ENCODE peak calls at places on chromosomes 6 and 20, in four cellular contexts. T is heart left ventricle, S is AG04450, Q is Panc1. P is an unnamed sample.

GRCh38 chr6:3075522-3076113 is 7.3 kb downstream of the RIPK1 start:
- DNase-seq in T (no peak), S (no peak), Q (no peak), P (no peak)

GRCh38 chr6:109527989-109528388 is 45.0 kb upstream of the ZBTB24 start:
- DNase-seq in Q (no peak), T (no peak), S (no peak), P (no peak)

GRCh38 chr6:142833054-142833453 is 111.9 kb downstream of the HIVEP2 start:
- DNase-seq in T (no peak), S (peak), Q (peak), P (no peak)

GRCh38 chr6:87066449-87067288 is 28.2 kb downstream of the CGA start:
- DNase-seq in T (peak), S (peak), Q (peak), P (peak)

GRCh38 chr20:4157516-4157915 is 142.2 kb upstream of the RNF24 start:
- DNase-seq in Q (no peak), T (no peak), S (no peak), P (no peak)

GRCh38 chr6:52213127-52213526 is 27.0 kb downstream of the IL17A start:
- DNase-seq in S (no peak), T (no peak), Q (no peak), P (no peak)

GRCh38 chr6:132763269-132763668 is 5.6 kb upstream of the VNN2 start:
- DNase-seq in S (no peak), Q (no peak), T (peak), P (no peak)

GRCh38 chr6:28587011-28587745 is 61.5 kb downstream of the GPX5 start:
- DNase-seq in T (peak), Q (no peak), S (no peak), P (no peak)

GRCh38 chr6:137222376-137222775 is 3.2 kb upstream of the IFNGR1 start:
- DNase-seq in T (no peak), Q (no peak), S (no peak), P (no peak)

GRCh38 chr6:836276-836853 is 143.4 kb upstream of the EXOC2 start:
- DNase-seq in S (no peak), T (no peak), Q (no peak), P (no peak)

GRCh38 chr20:4844766-4845465 is 123.2 kb downstream of the PRND start:
- DNase-seq in S (no peak), T (no peak), Q (no peak), P (no peak)

GRCh38 chr20:46785958-46786357 is 76.5 kb downstream of the SLC2A10 start:
- DNase-seq in T (no peak), Q (no peak), S (no peak), P (no peak)

GRCh38 chr6:46684771-46685170 is 2.9 kb upstream of the TDRD6 start:
- DNase-seq in S (no peak), Q (no peak), T (no peak), P (peak)
- TF ChIP-seq CTCF in S (no peak), Q (no peak), T (no peak), P (no peak)

GRCh38 chr6:77463881-77464867 is 883 bp upstream of the HTR1B start:
- DNase-seq in T (no peak), S (no peak), Q (no peak), P (no peak)

GRCh38 chr6:77466055-77467028 is 3.1 kb upstream of the HTR1B start:
- DNase-seq in Q (no peak), T (peak), S (peak), P (peak)

GRCh38 chr6:77461796-77462195 is 1.5 kb downstream of the HTR1B start:
- DNase-seq in T (no peak), Q (no peak), S (no peak), P (no peak)

GRCh38 chr6:77463308-77463880 is at the start of gene HTR1B:
- DNase-seq in T (no peak), Q (no peak), S (no peak), P (no peak)

DNA sequence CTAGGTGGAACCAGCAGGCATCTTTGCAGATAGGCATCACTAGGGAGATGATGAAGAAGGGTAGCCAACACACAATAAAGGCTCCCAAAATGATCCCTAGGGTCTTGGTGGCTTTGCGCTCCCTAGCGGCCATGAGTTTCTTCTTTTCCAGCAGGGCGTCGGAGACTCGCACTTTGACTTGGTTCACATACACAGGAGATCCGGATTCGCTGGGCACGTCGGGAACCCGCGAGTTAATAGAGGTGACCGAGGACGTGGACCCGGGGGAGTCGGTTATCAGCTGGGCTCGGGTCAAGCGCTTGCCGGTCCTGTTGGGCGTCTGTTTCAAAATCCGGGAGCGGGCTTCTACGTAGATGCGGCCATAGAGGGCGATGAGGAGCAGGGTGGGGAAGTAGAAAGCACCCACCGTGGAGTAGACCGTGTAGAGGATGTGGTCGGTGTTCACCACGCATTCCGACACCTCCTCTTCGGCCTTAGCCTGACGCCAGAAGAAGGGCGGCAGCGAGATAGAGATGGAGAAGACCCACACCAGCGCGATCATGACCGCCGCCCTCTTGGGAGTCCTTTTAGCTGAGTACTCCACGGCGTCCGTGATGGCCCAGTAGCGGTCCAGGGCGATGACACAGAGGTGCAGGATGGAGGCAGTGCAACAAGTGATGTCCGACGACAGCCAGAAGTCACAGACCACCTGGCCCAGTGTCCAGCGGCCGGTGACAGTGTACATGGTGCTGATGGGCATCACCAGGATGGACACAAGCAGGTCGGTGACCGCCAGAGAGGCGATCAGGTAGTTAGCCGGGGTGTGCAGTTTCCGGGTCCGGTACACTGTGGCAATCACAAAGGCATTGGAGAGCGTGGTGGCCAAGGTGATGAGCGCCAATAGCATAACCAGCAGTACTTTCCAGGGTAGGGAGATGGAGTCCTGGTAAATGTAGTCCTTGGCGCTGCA is 658 bp downstream of the HTR1B start:
- DNase-seq in T (no peak), Q (no peak), S (no peak), P (no peak)
- H3K4me3 ChIP-seq in T (peak), Q (peak), S (peak), P (peak)

GRCh38 chr6:25056130-25056529 is 120.4 kb upstream of the RIPOR2 start:
- DNase-seq in S (no peak), T (peak), Q (no peak), P (no peak)

GRCh38 chr6:25054469-25054868 is 118.7 kb upstream of the RIPOR2 start:
- DNase-seq in T (no peak), Q (no peak), S (peak), P (no peak)

GRCh38 chr6:25051083-25051482 is 115.3 kb upstream of the RIPOR2 start:
- DNase-seq in T (no peak), Q (no peak), S (no peak), P (no peak)

GRCh38 chr6:25052181-25052580 is 116.4 kb upstream of the RIPOR2 start:
- DNase-seq in S (no peak), T (no peak), Q (no peak), P (no peak)

GRCh38 chr6:25053875-25054371 is 118.2 kb upstream of the RIPOR2 start:
- DNase-seq in Q (no peak), T (no peak), S (peak), P (no peak)
- TF ChIP-seq CTCF in Q (no peak), T (no peak), S (peak), P (no peak)

DNA sequence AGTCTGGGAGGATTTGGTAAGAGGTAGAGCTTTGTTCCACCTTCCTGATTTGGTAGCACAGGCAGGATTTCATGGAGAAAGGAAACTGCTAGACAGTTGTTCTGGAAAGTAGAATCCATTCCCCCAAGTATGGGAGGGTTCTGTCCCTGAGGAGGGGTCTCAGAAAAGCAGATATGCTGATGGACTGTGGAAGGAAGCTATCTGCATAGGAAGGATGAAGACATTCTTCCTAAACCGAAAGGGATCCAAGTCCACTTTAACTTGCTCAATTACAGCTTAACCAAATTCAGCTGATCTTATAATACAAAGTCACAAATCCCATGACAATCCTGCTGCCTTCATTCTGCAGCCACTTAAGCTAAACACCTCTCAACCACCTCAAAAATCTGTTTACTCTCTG is 2.6 kb downstream of the MAN1A1 start:
- DNase-seq in S (no peak), T (no peak), Q (no peak), P (no peak)
- H3K4me3 ChIP-seq in S (peak), T (peak), Q (peak), P (peak)

DNA sequence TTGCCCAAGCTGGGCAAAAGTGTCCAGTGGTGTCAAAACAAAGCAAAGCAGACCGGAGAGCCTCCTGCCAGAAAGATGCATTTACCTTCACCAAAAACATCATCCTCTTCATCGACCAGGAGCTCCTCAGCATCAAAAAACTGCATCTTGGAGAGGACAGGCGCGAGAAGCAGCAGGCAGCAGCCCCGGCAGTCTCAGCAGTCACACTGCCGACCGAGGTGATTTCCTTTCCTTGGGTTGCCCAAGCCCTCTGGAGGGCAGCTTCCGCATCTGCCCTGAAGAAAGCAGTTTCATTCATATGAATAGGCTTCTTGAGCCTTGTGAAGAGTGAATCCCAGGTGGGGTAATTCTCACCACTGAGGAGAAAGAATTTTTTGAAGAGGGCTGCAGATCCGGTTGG is at the start of gene RIPOR2:
- DNase-seq in T (peak), Q (no peak), S (no peak), P (no peak)
- TF ChIP-seq CTCF in T (no peak), Q (no peak), S (no peak), P (peak)

GRCh38 chr6:19804362-19805145 is 32.6 kb upstream of the ID4 start:
- DNase-seq in T (peak), Q (no peak), S (peak), P (peak)

GRCh38 chr6:19803331-19804330 is 33.5 kb upstream of the ID4 start:
- DNase-seq in S (no peak), T (no peak), Q (no peak), P (peak)

GRCh38 chr6:19806971-19807396 is 30.2 kb upstream of the ID4 start:
- DNase-seq in Q (no peak), S (no peak), T (no peak), P (no peak)

GRCh38 chr6:19802656-19803055 is 34.5 kb upstream of the ID4 start:
- DNase-seq in S (no peak), Q (no peak), T (no peak), P (no peak)

DNA sequence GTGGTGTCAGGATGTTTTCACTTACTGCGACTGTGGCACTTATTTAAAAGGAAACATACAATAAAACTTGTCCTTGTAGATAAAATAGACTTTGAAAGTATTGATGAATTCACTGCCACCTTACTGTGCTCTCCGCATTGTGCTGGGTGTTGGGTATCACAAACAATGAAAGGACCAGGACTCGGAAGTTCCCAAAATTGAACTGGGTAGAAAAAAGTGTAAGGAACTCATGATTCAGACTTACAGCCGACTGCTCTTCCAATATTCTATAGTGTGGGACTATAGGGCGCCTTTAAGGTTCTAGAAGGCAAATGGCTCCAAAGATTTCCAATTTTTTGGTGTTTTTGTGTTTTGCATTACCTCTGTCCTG is 32.0 kb upstream of the ID4 start:
- DNase-seq in T (no peak), S (no peak), Q (no peak), P (no peak)
- H3K4me3 ChIP-seq in T (peak), S (peak), Q (peak), P (peak)